ENCODE peak calls at places on chromosomes 7 and 10, in five cellular contexts. D is HT-29; Y is GOT3; S is central memory CD4-positive, alpha-beta T cell; O is EH. L is an unnamed sample.
A peak's percentile ranks its signal among the peaks of the same experiment; 100 is the strongest.

GRCh38 chr10:14674376-14675050 is 100.2 kb downstream of the FAM107B start:
- DNase-seq in D (peak; percentile 85), Y (no peak), S (no peak), O (no peak), L (peak; percentile 34)

GRCh38 chr7:5477723-5478531 is 54.3 kb upstream of the TNRC18 start:
- DNase-seq in D (no peak), Y (no peak), S (no peak), O (no peak), L (no peak)

GRCh38 chr10:22597142-22597541 is 117.2 kb downstream of the PIP4K2A start:
- DNase-seq in D (no peak), Y (no peak), S (peak; percentile 30), O (peak; percentile 74), L (no peak)

GRCh38 chr10:103870503-103870902 is 15.1 kb upstream of the SH3PXD2A start:
- DNase-seq in D (peak; percentile 21), Y (no peak), S (no peak), O (peak; percentile 89), L (no peak)

GRCh38 chr7:73779517-73779916 is 9.4 kb upstream of the CLDN3 start:
- DNase-seq in D (no peak), Y (no peak), S (no peak), O (peak; percentile 17), L (no peak)

GRCh38 chr10:70052462-70053211 is at the start of gene MACROH2A2:
- DNase-seq in D (no peak), Y (no peak), S (no peak), O (peak; percentile 61), L (peak; percentile 85)

GRCh38 chr7:25260862-25261454 is 32.7 kb upstream of the NPVF start:
- DNase-seq in D (no peak), Y (no peak), S (peak; percentile 48), O (peak; percentile 55), L (no peak)

GRCh38 chr10:73044378-73045285 is 52.0 kb downstream of the P4HA1 start:
- DNase-seq in D (peak; percentile 56), Y (no peak), S (no peak), O (peak; percentile 85), L (no peak)

GRCh38 chr7:6436385-6436685 is 11.4 kb downstream of the DAGLB start:
- DNase-seq in D (no peak), Y (no peak), S (peak; percentile 9), O (no peak), L (no peak)

GRCh38 chr10:126199221-126199998 is 188.9 kb downstream of the ADAM12 start:
- DNase-seq in D (no peak), Y (no peak), S (no peak), O (peak; percentile 98), L (no peak)

GRCh38 chr7:123533553-123533917 is 860 bp downstream of the IQUB start:
- DNase-seq in D (no peak), Y (no peak), S (no peak), O (no peak), L (no peak)

GRCh38 chr7:133514551-133514950 is 261.7 kb downstream of the EXOC4 start:
- DNase-seq in D (no peak), Y (no peak), S (no peak), O (no peak), L (no peak)

GRCh38 chr10:88063861-88064521 is 200.6 kb downstream of the PTEN start:
- DNase-seq in D (no peak), Y (no peak), S (no peak), O (no peak), L (no peak)

GRCh38 chr10:131202964-131203363 is 108.6 kb downstream of the TCERG1L start:
- DNase-seq in D (no peak), Y (no peak), S (no peak), O (no peak), L (no peak)

GRCh38 chr7:81625311-81625651 is 144.6 kb downstream of the HGF start:
- DNase-seq in D (no peak), Y (no peak), S (no peak), O (no peak), L (no peak)

GRCh38 chr10:103776878-103777591 is 78.3 kb downstream of the SH3PXD2A start:
- DNase-seq in D (no peak), Y (no peak), S (no peak), O (no peak), L (no peak)

GRCh38 chr10:21424511-21424910 is 101.0 kb downstream of the SKIDA1 start:
- DNase-seq in D (no peak), Y (no peak), S (no peak), O (peak; percentile 83), L (no peak)

GRCh38 chr10:30587522-30588031 is 42.0 kb downstream of the LYZL2 start:
- DNase-seq in D (no peak), Y (no peak), S (no peak), O (no peak), L (no peak)

GRCh38 chr10:29326886-29327789 is 38.3 kb downstream of the LYZL1 start:
- DNase-seq in D (peak; percentile 22), Y (no peak), S (no peak), O (no peak), L (no peak)

GRCh38 chr7:42972703-42973500 is 40.7 kb downstream of the MRPL32 start:
- DNase-seq in D (peak; percentile 38), Y (peak; percentile 74), S (no peak), O (peak; percentile 100), L (no peak)

GRCh38 chr10:100569687-100570517 is 34.2 kb downstream of the HIF1AN start:
- DNase-seq in D (no peak), Y (no peak), S (no peak), O (no peak), L (peak; percentile 12)

GRCh38 chr10:93554760-93555432 is 11.6 kb upstream of the FFAR4 start:
- DNase-seq in D (peak; percentile 98), Y (no peak), S (no peak), O (peak; percentile 73), L (peak; percentile 74)

GRCh38 chr10:29681700-29682444 is 47.1 kb upstream of the SVIL start:
- DNase-seq in D (no peak), Y (no peak), S (peak; percentile 87), O (no peak), L (no peak)

GRCh38 chr7:104299777-104300176 is 28.6 kb upstream of the LHFPL3 start:
- DNase-seq in D (no peak), Y (no peak), S (no peak), O (no peak), L (no peak)

L was measured in NCI-H146.